ENCODE peak calls at places on chromosomes 1 and 21, in seven cellular contexts. Q is foreskin fibroblast; E is OCI-M1; F is AG10803; N is stimulated activated CD4-positive, alpha-beta T cell treated with anti-CD3 and anti-CD28 coated beads, Interleukin-12 subunit alpha, Interleukin-12 subunit beta, amount 100 ng/mL, for 24 hours; O is fibroblast of lung; H is M059J. U is an unnamed sample.

GRCh38 chr1:164369698-164370365 is 189.2 kb upstream of the PBX1 start:
- DNase-seq in F (no peak), H (no peak), Q (no peak), E (no peak), O (peak), N (no peak), U (no peak)

GRCh38 chr1:10761503-10762152 is 34.8 kb downstream of the CASZ1 start:
- DNase-seq in F (peak), Q (no peak), E (no peak), N (no peak), O (no peak), H (peak), U (no peak)

GRCh38 chr1:79633456-79633855 is 626.9 kb upstream of the ADGRL4 start:
- DNase-seq in H (peak), F (peak), Q (peak), E (no peak), N (no peak), O (peak), U (no peak)

GRCh38 chr21:29854795-29855194 is 85.0 kb downstream of the GRIK1 start:
- DNase-seq in H (no peak), F (no peak), Q (no peak), E (no peak), N (no peak), O (no peak), U (no peak)

GRCh38 chr1:18794561-18794960 is 64.9 kb downstream of the TAS1R2 start:
- DNase-seq in O (no peak), Q (no peak), H (no peak), E (no peak), F (no peak), N (no peak), U (no peak)

GRCh38 chr1:20172033-20172588 is 13.8 kb upstream of the UBXN10 start:
- DNase-seq in O (no peak), Q (no peak), N (no peak), H (no peak), F (no peak), E (no peak), U (no peak)

GRCh38 chr1:216626394-216627067 is 96.7 kb downstream of the ESRRG start:
- DNase-seq in O (no peak), E (peak), H (peak), Q (no peak), N (no peak), F (no peak), U (peak)

GRCh38 chr1:46747683-46748288 is 28.9 kb upstream of the EFCAB14 start:
- DNase-seq in H (peak), Q (peak), N (no peak), F (peak), E (peak), O (peak), U (peak)

GRCh38 chr1:10438677-10439163 is 8.5 kb downstream of the CENPS start:
- DNase-seq in Q (no peak), F (no peak), H (no peak), E (no peak), O (no peak), N (no peak), U (no peak)

GRCh38 chr1:203450541-203451149 is 25.0 kb upstream of the PRELP start:
- DNase-seq in H (no peak), O (no peak), Q (no peak), N (no peak), E (no peak), F (no peak), U (no peak)

GRCh38 chr1:45016767-45017166 is 4.7 kb downstream of the UROD start:
- DNase-seq in Q (no peak), N (no peak), F (no peak), H (no peak), E (no peak), O (no peak), U (no peak)

GRCh38 chr1:230787471-230787870 is 40.3 kb downstream of the CAPN9 start:
- DNase-seq in E (no peak), O (no peak), N (no peak), H (no peak), F (no peak), Q (no peak), U (no peak)

U was measured in trophoblast cell.